ENCODE peak calls at places on chromosomes 16 and 17, in five cellular contexts. X is GM23248, W is body of pancreas, Q is PC-9, V is lung. L is an unnamed sample.

GRCh38 chr17:37359682-37360188 is 16.1 kb upstream of the C17orf78 start:
- DNase-seq in X (peak; percentile 41), W (no peak), Q (no peak), V (peak; percentile 32), L (no peak)

GRCh38 chr16:67155305-67156145 is 4.2 kb downstream of the TRADD start:
- DNase-seq in X (peak; percentile 90), W (peak; percentile 78), Q (no peak), V (peak; percentile 76), L (no peak)

GRCh38 chr16:67449739-67450138 is 18.8 kb downstream of the HSD11B2 start:
- DNase-seq in X (no peak), W (no peak), Q (peak; percentile 8), V (no peak), L (no peak)

GRCh38 chr17:19264681-19265080 is 27.5 kb downstream of the EPN2 start:
- DNase-seq in X (no peak), W (no peak), Q (no peak), V (no peak), L (no peak)

GRCh38 chr17:57946798-57947358 is 8.3 kb downstream of the CUEDC1 start:
- DNase-seq in X (peak; percentile 82), W (peak; percentile 46), Q (no peak), V (peak; percentile 57), L (peak; percentile 77)

GRCh38 chr17:18248300-18248731 is 10.2 kb downstream of the FLII start:
- DNase-seq in X (peak; percentile 76), W (peak; percentile 60), Q (peak; percentile 54), V (peak; percentile 73), L (no peak)

GRCh38 chr16:66842765-66843164 is 1.4 kb upstream of the CA7 start:
- DNase-seq in X (peak; percentile 55), W (no peak), Q (no peak), V (no peak), L (no peak)

GRCh38 chr17:61594294-61594825 is 3.3 kb upstream of the NACA2 start:
- DNase-seq in X (peak; percentile 20), W (no peak), Q (no peak), V (no peak), L (no peak)

GRCh38 chr16:58490100-58490499 is 9.8 kb upstream of the NDRG4 start:
- DNase-seq in X (no peak), W (no peak), Q (no peak), V (no peak), L (no peak)

GRCh38 chr17:4972752-4973151 is 5.1 kb upstream of the SPAG7 start:
- DNase-seq in X (no peak), W (no peak), Q (no peak), V (no peak), L (no peak)

GRCh38 chr17:81371910-81372760 is 23.1 kb upstream of the BAHCC1 start:
- DNase-seq in X (peak; percentile 68), W (no peak), Q (no peak), V (no peak), L (no peak)

GRCh38 chr16:89909777-89910716 is 8.6 kb upstream of the MC1R start:
- DNase-seq in X (peak; percentile 93), W (peak; percentile 68), Q (no peak), V (peak; percentile 75), L (no peak)

GRCh38 chr16:8957509-8958157 is 6.1 kb downstream of the USP7 start:
- DNase-seq in X (no peak), W (no peak), Q (no peak), V (no peak), L (no peak)

GRCh38 chr17:37790153-37790552 is 45.3 kb upstream of the HNF1B start:
- DNase-seq in X (no peak), W (no peak), Q (no peak), V (no peak), L (no peak)

GRCh38 chr16:8645831-8646230 is 24.3 kb downstream of the METTL22 start:
- DNase-seq in X (no peak), W (no peak), Q (no peak), V (no peak), L (peak; percentile 85)

GRCh38 chr17:8109669-8110455 is 8.5 kb downstream of the ALOXE3 start:
- DNase-seq in X (peak; percentile 61), W (peak; percentile 79), Q (no peak), V (no peak), L (no peak)

GRCh38 chr17:34579017-34579946 is at the start of gene TMEM132E:
- DNase-seq in X (peak; percentile 51), W (peak; percentile 38), Q (no peak), V (peak; percentile 43), L (no peak)

GRCh38 chr16:31131841-31132271 is 3.7 kb downstream of the PRSS8 start:
- DNase-seq in X (no peak), W (peak; percentile 25), Q (no peak), V (no peak), L (no peak)

GRCh38 chr17:79192503-79193500 is 118.2 kb downstream of the ENGASE start:
- DNase-seq in X (peak; percentile 64), W (peak; percentile 26), Q (no peak), V (no peak), L (no peak)

GRCh38 chr16:72255785-72256184 is 83.8 kb upstream of the PMFBP1 start:
- DNase-seq in X (peak; percentile 67), W (no peak), Q (no peak), V (no peak), L (no peak)

GRCh38 chr16:81060576-81061306 is 16.3 kb downstream of the C16orf46 start:
- DNase-seq in X (no peak), W (no peak), Q (no peak), V (no peak), L (no peak)

GRCh38 chr16:48434653-48435318 is 49.6 kb upstream of the SIAH1 start:
- DNase-seq in X (peak; percentile 34), W (no peak), Q (no peak), V (no peak), L (no peak)

GRCh38 chr16:68885321-68885720 is 42.0 kb downstream of the TANGO6 start:
- DNase-seq in X (no peak), W (no peak), Q (no peak), V (no peak), L (no peak)

GRCh38 chr16:4227040-4227332 is 14.9 kb downstream of the SRL start:
- DNase-seq in X (no peak), W (no peak), Q (no peak), V (no peak), L (no peak)

GRCh38 chr17:57948169-57948554 is 7.0 kb downstream of the CUEDC1 start:
- DNase-seq in X (peak; percentile 44), W (no peak), Q (no peak), V (no peak), L (no peak)

GRCh38 chr17:1001640-1002411 is 4.9 kb downstream of the TIMM22 start:
- DNase-seq in X (peak; percentile 87), W (no peak), Q (no peak), V (no peak), L (no peak)

GRCh38 chr16:79218358-79218757 is 382.2 kb downstream of the MAF start:
- DNase-seq in X (no peak), W (no peak), Q (no peak), V (no peak), L (no peak)
- H3K27ac ChIP-seq in X (no peak overlapping the region), W (no peak overlapping the region), Q (no peak overlapping the region), V (no peak overlapping the region), L (no peak overlapping the region)

GRCh38 chr17:76909971-76910760 is 42.0 kb downstream of the MGAT5B start:
- DNase-seq in X (peak; percentile 52), W (peak; percentile 53), Q (no peak), V (peak; percentile 42), L (no peak)
- H3K27ac ChIP-seq in X (no peak overlapping the region), W (no peak overlapping the region), Q (no peak overlapping the region), V (no peak overlapping the region), L (no peak overlapping the region)

GRCh38 chr17:47907932-47908562 is 12.0 kb downstream of the SP2 start:
- DNase-seq in X (no peak), W (no peak), Q (no peak), V (no peak), L (no peak)

GRCh38 chr17:47901423-47901822 is 5.4 kb downstream of the SP2 start:
- DNase-seq in X (no peak), W (no peak), Q (no peak), V (no peak), L (no peak)

GRCh38 chr17:47902039-47902744 is 6.2 kb downstream of the SP2 start:
- DNase-seq in X (no peak), W (no peak), Q (no peak), V (no peak), L (no peak)

GRCh38 chr17:47905221-47905733 is 9.2 kb downstream of the SP2 start:
- DNase-seq in X (peak; percentile 83), W (peak; percentile 55), Q (no peak), V (peak; percentile 63), L (no peak)

DNA sequence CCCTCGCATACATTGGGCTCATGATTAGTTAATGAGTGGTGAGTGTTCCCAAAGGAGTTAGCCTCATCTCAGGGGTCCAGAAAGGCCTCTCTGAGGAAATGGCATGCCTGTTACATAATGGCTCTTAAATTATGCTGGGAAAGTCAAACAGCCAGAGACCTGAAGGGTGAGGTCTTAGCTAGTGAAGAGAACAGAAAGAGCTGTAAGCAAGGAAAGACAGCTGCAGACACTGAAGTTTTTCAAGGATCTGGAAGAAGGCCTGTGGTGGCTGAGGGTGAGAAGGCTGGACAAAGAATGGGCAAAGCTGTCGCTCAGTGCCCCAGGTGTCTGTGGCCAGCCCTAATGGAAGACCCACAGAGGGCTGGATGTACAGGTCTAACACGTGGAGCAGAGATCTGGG is 10.4 kb downstream of the SP2 start:
- DNase-seq in X (no peak), W (no peak), Q (no peak), V (no peak), L (no peak)
- H3K27ac ChIP-seq in X (no peak overlapping the region), W (no peak overlapping the region), Q (no peak overlapping the region), V (peak overlapping the region; percentile 91), L (no peak overlapping the region)

DNA sequence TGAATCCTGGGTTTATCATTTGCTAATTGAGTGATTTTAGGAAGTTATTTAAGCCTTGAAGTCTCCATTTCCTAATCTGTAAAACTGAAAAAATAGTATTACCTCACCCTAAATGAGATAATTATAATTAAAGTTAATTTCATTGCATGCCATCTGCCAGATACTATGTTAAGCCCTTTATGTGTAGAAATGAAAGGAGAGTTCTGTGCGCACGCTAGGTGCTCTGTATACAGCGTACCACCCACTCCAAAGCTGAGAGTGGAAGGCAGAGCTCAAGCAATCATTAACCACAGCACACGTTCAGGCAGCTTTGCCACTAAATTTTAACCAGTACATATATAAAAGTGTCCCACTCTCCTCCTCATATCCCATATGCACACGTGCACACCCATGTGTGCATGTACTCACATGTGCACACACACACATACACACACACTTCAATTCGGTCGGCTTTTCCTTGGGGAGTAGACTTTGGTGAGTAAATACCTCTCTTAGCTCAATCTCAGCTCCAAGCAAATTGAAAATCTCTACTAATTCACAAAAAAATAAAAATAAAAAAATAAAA is 204.8 kb downstream of the GRIN2A start:
- DNase-seq in X (no peak), W (no peak), Q (no peak), V (no peak), L (no peak)
- H3K27ac ChIP-seq in X (no peak overlapping the region), W (no peak overlapping the region), Q (no peak overlapping the region), V (no peak overlapping the region), L (no peak overlapping the region)

GRCh38 chr16:14004719-14005315 is 66.3 kb upstream of the MRTFB start:
- DNase-seq in X (no peak), W (no peak), Q (no peak), V (no peak), L (no peak)
- H3K27ac ChIP-seq in X (no peak overlapping the region), W (peak overlapping the region; percentile 23), Q (no peak overlapping the region), V (no peak overlapping the region), L (no peak overlapping the region)